ENCODE peak calls at places on chromosome 18, in seven cellular contexts. I, L, E, U, D, N and W are unnamed samples.

GRCh38 chr18:62741584-62741983 is 26.2 kb downstream of the PHLPP1 start:
- DNase-seq in I (no peak), L (no peak), E (no peak), U (no peak), D (no peak), N (no peak), W (no peak)

GRCh38 chr18:50151876-50152275 is 43.1 kb downstream of the MYO5B start:
- DNase-seq in I (no peak), L (no peak), E (no peak), U (no peak), D (no peak), N (no peak), W (no peak)

GRCh38 chr18:31497711-31498449 is at the start of gene DSG2:
- DNase-seq in I (peak), L (peak), E (peak), U (peak), D (no peak), N (peak), W (peak)

GRCh38 chr18:46459789-46460455 is 197.1 kb downstream of the LOXHD1 start:
- DNase-seq in I (no peak), L (peak), E (no peak), U (no peak), D (no peak), N (no peak), W (no peak)

GRCh38 chr18:79962835-79963657 is 1.4 kb upstream of the HSBP1L1 start:
- DNase-seq in I (no peak), L (no peak), E (peak), U (peak), D (peak), N (peak), W (no peak)

GRCh38 chr18:47558110-47558750 is 306.8 kb upstream of the SKOR2 start:
- DNase-seq in I (no peak), L (peak), E (no peak), U (no peak), D (peak), N (no peak), W (no peak)

GRCh38 chr18:79677221-79677620 is 2.4 kb upstream of the CTDP1 start:
- DNase-seq in I (no peak), L (no peak), E (peak), U (no peak), D (no peak), N (peak), W (no peak)

GRCh38 chr18:26453370-26454030 is 94.9 kb downstream of the KCTD1 start:
- DNase-seq in I (no peak), L (no peak), E (no peak), U (no peak), D (no peak), N (no peak), W (no peak)

GRCh38 chr18:31610841-31611240 is 19.2 kb downstream of the TTR start:
- DNase-seq in I (no peak), L (no peak), E (peak), U (no peak), D (no peak), N (peak), W (peak)

GRCh38 chr18:11146238-11146946 is 3.0 kb downstream of the PIEZO2 start:
- DNase-seq in I (no peak), L (no peak), E (no peak), U (no peak), D (no peak), N (no peak), W (no peak)

GRCh38 chr18:63366270-63366990 is 576 bp downstream of the KDSR start:
- DNase-seq in I (peak), L (peak), E (peak), U (peak), D (no peak), N (peak), W (peak)

GRCh38 chr18:9048808-9049494 is 53.5 kb upstream of the NDUFV2 start:
- DNase-seq in I (no peak), L (no peak), E (peak), U (no peak), D (no peak), N (no peak), W (no peak)

GRCh38 chr18:36567800-36568199 is 261.0 kb downstream of the TPGS2 start:
- DNase-seq in I (no peak), L (no peak), E (no peak), U (no peak), D (no peak), N (no peak), W (no peak)

GRCh38 chr18:70273021-70273420 is 15.8 kb upstream of the SOCS6 start:
- DNase-seq in I (no peak), L (no peak), E (no peak), U (no peak), D (no peak), N (no peak), W (no peak)

GRCh38 chr18:3494245-3494526 is 44.2 kb downstream of the TGIF1 start:
- DNase-seq in I (no peak), L (no peak), E (no peak), U (no peak), D (no peak), N (no peak), W (no peak)

GRCh38 chr18:9586814-9587213 is 27.5 kb downstream of the PPP4R1 start:
- DNase-seq in I (no peak), L (no peak), E (no peak), U (no peak), D (no peak), N (no peak), W (no peak)

GRCh38 chr18:34223164-34223892 is 1.4 kb downstream of the NOL4 start:
- DNase-seq in I (no peak), L (peak), E (no peak), U (no peak), D (no peak), N (no peak), W (no peak)

GRCh38 chr18:52244658-52245057 is 95.3 kb upstream of the DCC start:
- DNase-seq in I (no peak), L (no peak), E (no peak), U (no peak), D (no peak), N (no peak), W (no peak)

GRCh38 chr18:8835556-8835955 is 130.2 kb downstream of the MTCL1 start:
- DNase-seq in I (no peak), L (no peak), E (peak), U (peak), D (no peak), N (no peak), W (no peak)

GRCh38 chr18:26568926-26569700 is 20.8 kb upstream of the KCTD1 start:
- DNase-seq in I (no peak), L (no peak), E (no peak), U (no peak), D (no peak), N (no peak), W (no peak)

GRCh38 chr18:10579079-10579867 is 53.4 kb downstream of the NAPG start:
- DNase-seq in I (no peak), L (no peak), E (no peak), U (no peak), D (no peak), N (no peak), W (no peak)

DNA sequence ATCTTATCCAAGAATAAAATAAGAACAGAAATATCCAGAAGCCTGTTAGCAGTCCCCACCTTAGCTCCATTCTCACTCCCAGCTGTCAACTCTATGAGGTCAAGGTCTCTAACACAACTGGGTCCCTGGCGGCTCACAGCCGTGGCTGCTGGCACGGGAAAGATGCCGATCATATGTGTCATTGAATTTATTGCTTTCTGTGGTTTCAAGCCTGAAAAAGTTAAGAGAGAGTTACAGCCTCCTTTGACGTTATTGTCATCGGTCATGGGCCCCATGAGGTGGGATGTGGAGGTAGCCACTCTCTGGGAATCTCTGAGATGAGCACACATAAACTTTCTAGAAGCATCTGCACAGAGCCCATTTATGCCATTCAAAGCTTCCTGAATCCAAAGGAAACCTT is 28.7 kb upstream of the CABLES1 start:
- DNase-seq in I (peak), L (no peak), E (peak), U (no peak), D (no peak), N (peak), W (no peak)
- TF ChIP-seq POLR2A in I (no peak), L (no peak), E (no peak), U (no peak), D (no peak), N (no peak), W (no peak)

DNA sequence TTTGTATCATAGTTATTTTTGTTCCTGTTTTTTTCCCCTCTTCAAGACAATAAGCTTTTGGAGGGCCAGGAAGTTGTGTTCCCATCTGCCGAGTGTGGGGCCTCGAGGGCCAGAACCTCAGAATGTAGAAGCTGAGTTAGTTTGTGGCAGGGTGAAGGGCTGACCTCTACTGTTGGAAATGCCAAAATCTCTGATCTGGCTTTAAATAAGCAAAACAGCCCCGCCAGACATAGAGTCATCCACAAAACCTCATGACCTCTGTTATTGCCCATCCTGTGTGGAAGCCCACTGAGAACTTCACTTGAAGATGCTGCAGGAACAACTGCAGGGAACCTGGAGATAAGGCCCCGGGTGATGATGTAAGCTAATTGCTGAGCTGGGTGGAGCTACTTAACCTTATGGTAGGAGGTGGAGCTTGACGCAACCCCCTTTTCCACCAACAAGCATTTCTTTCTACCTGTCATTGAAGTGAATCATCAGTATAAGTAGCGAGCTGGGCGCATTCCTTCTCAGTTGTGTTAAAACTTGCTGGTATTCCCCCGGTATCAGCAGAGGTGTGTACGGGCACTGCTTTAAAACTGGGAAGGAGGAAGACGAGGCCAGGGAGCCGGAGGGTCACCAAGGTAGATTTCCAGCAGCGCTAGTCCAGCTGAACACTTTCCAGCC is 177.2 kb downstream of the NEDD4L start:
- DNase-seq in I (peak), L (no peak), E (no peak), U (no peak), D (no peak), N (peak), W (peak)
- TF ChIP-seq POLR2A in I (no peak), L (no peak), E (no peak), U (no peak), D (no peak), N (peak), W (peak)

DNA sequence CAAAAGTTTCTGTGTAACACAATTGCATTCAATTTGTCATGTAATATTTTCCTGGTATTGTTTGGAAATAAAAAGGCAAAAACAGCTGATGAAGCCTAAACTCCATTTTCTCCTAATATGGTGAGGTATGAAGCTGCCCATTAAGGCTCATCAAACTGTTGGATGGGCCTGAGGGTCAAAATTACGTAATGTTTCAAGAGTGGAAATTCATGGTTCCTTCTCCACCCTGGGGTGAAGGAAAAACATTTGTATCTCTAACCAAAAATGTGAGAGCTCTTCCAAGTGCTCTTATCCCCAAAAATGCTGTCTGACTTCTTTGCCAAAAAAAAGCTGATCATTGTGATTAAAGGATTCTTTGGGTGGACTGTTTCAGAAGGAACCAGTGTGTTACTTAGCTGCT is 91.8 kb downstream of the ARHGAP28 start:
- DNase-seq in I (no peak), L (no peak), E (no peak), U (no peak), D (no peak), N (no peak), W (no peak)
- TF ChIP-seq POLR2A in I (no peak), L (no peak), E (no peak), U (no peak), D (no peak), N (no peak), W (no peak)

DNA sequence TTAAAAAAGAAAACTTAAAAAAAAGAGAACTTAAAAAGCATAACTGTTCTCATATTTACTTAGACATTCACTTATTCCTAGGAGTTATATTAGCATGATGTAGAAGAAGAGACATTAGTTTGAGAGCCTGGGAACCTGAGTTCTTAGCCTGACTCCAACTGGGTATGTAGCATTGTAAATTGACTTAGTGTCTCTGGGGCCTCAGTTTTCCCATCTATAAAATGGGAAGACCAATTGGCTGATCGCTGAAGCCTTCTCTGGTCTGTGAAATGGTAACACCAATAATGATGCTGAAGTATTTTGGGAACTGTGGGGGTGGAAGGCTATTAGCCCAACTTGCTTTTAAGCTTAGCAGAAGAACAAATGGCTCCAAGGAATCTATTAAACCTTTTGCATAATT is 55.9 kb downstream of the CABLES1 start:
- DNase-seq in I (no peak), L (no peak), E (no peak), U (no peak), D (no peak), N (no peak), W (no peak)
- TF ChIP-seq POLR2A in I (no peak), L (no peak), E (no peak), U (no peak), D (no peak), N (no peak), W (no peak)

GRCh38 chr18:77981874-77982273 is 732.2 kb downstream of the GALR1 start:
- DNase-seq in I (no peak), L (no peak), E (no peak), U (no peak), D (no peak), N (no peak), W (no peak)
- TF ChIP-seq POLR2A in I (no peak), L (no peak), E (no peak), U (no peak), D (no peak), N (no peak), W (no peak)

GRCh38 chr18:55322176-55322735 is 265.7 kb downstream of the TCF4 start:
- DNase-seq in I (peak), L (peak), E (peak), U (peak), D (peak), N (peak), W (peak)
- TF ChIP-seq POLR2A in I (no peak), L (no peak), E (no peak), U (peak), D (peak), N (peak), W (no peak)